ENCODE peak calls at places on chromosomes 5 and 9, in ten cellular contexts. E, O, V, A, S, N, Y, P, D and K are unnamed samples. For H3K4me1, the result is how much of the 10 kb centered on the place peaks cover.

GRCh38 chr5:176381979-176382378 is 6.4 kb downstream of the NOP16 start:
- DNase-seq in V (no peak), P (no peak), S (no peak), Y (no peak), A (no peak), E (no peak), O (no peak), N (no peak), D (no peak), K (no peak)

GRCh38 chr5:35009059-35009458 is 38.7 kb downstream of the AGXT2 start:
- DNase-seq in O (no peak), N (no peak), S (no peak), A (no peak), P (peak), E (no peak), V (no peak), D (no peak), Y (no peak), K (no peak)

GRCh38 chr5:109688647-109688998 is 1.1 kb upstream of the MAN2A1 start:
- DNase-seq in Y (no peak), N (peak), V (no peak), O (no peak), D (peak), S (no peak), P (no peak), A (no peak), E (no peak), K (no peak)

GRCh38 chr5:136730426-136730825 is 365.1 kb upstream of the TRPC7 start:
- DNase-seq in S (no peak), A (no peak), E (no peak), V (no peak), O (no peak), P (no peak), D (no peak), Y (no peak), N (no peak), K (no peak)

GRCh38 chr9:136995370-136995769 is 998 bp downstream of the CLIC3 start:
- DNase-seq in Y (no peak), N (peak), P (no peak), S (no peak), A (no peak), V (no peak), O (no peak), E (no peak), D (no peak), K (no peak)

GRCh38 chr9:135214706-135215105 is 127.2 kb downstream of the OLFM1 start:
- DNase-seq in V (no peak), Y (no peak), N (no peak), P (no peak), S (no peak), O (peak), A (no peak), E (no peak), D (no peak), K (no peak)

GRCh38 chr5:1550287-1551076 is 26.7 kb upstream of the LPCAT1 start:
- DNase-seq in A (no peak), D (peak), V (no peak), E (no peak), Y (no peak), S (no peak), P (no peak), N (no peak), O (peak), K (peak)

GRCh38 chr9:18791074-18791473 is 241.9 kb downstream of the SAXO1 start:
- DNase-seq in V (peak), S (peak), Y (no peak), A (no peak), O (no peak), P (peak), E (no peak), N (no peak), D (no peak), K (no peak)

GRCh38 chr5:20248102-20248501 is 260.1 kb upstream of the CDH18 start:
- DNase-seq in N (no peak), V (no peak), P (no peak), O (no peak), D (no peak), E (no peak), Y (no peak), A (no peak), S (no peak), K (no peak)

GRCh38 chr5:55220433-55221185 is 6.5 kb downstream of the MCIDAS start:
- DNase-seq in A (peak), P (peak), O (peak), N (peak), D (peak), V (peak), Y (no peak), S (no peak), E (no peak), K (no peak)

GRCh38 chr5:146588806-146589355 is 72.9 kb upstream of the GPR151 start:
- DNase-seq in Y (no peak), E (no peak), P (no peak), V (no peak), D (no peak), O (no peak), A (no peak), N (no peak), S (no peak), K (no peak)

GRCh38 chr5:151005187-151005974 is 15.0 kb upstream of the GPX3 start:
- DNase-seq in D (no peak), N (no peak), Y (no peak), A (peak), E (no peak), O (no peak), P (peak), S (no peak), V (peak), K (peak)

DNA sequence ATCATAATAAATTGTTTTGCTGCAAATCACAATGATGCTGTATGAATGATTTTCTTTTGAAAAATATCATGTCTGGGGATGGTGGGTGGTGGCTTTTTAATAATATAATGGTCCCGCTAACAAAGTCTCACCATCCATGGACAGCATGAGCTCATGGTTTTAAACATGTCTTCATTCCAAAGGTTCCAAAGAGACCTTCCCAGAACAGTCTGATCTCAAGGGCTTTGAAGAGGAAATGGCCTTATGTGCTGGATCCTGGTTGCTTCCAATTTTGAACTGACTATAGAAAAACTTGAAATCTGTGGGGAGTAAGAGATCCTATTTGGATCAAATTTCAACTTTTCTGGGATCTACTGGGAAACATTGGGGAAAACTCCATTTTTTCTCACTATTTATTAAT is 121.8 kb downstream of the ADAMTS12 start:
- DNase-seq in S (no peak), E (no peak), N (no peak), Y (no peak), D (no peak), O (no peak), P (no peak), V (no peak), A (no peak), K (no peak)
- H3K4me1 ChIP-seq in S (under half), E (under half), N (under half), Y (under half), D (under half), O (under half), P (under half), V (under half), A (under half), K (under half)

DNA sequence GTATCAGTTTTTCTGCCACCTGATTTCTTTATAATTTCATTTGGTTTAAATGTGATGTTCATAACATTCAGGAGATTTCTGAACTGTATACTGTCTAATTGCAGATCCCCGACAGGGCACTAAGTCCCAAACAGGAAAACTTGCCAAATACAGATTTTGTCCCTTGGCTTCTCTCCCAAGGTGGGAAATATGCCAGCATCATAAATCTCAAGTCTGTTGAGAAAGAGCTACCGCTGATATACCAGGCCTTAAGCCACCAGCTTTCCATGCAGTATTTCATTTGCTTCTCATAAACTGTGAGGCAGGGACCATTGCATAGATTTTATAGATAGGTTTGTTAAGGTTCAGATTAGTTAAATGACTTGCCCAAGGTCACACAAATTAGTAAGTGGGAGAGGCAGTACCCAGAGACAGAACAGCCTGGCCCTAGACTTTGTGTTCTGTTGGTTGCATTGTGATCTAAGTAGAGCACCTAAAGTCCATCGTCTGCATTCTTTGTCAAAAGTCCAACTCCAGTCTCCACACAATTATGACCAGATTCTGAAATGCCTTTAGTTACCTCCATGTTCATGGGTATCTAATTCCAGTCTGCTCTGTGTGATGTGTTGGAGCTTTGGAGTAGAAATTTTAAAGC is 16.2 kb downstream of the GPR21 start:
- DNase-seq in N (peak), V (no peak), O (no peak), A (no peak), D (peak), P (no peak), Y (no peak), S (no peak), E (no peak), K (no peak)
- H3K4me1 ChIP-seq in N (under half), V (under half), O (under half), A (under half), D (under half), P (under half), Y (half or more), S (under half), E (under half), K (under half)

DNA sequence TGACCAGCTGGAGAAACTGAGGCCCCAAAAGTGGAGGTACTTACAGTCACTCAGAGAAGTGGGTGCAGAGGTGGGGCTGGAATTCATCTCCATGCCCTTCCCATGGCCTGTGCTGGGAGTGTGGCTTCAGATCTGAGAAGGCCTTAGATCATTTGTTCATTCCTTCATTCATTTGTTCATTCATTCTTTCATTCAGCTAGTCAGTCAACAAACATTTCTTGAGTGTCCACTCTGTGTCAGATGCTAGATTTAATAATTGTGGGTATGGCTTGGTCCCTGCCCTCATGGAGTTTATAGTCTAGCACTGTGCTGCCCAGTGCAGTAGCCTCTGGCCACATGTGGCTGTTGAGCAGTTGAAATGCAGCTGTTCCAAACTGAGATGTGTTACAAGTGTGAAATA is 19.0 kb upstream of the CRB2 start:
- DNase-seq in O (no peak), V (no peak), P (no peak), Y (no peak), S (no peak), N (no peak), D (no peak), A (no peak), E (no peak), K (no peak)
- H3K4me1 ChIP-seq in O (under half), V (under half), P (under half), Y (under half), S (under half), N (under half), D (under half), A (under half), E (under half), K (under half)

GRCh38 chr9:128913995-128914772 is 6.6 kb upstream of the PHYHD1 start:
- DNase-seq in A (no peak), E (no peak), N (no peak), S (no peak), D (no peak), Y (no peak), O (no peak), P (no peak), V (no peak), K (no peak)
- H3K4me1 ChIP-seq in A (half or more), E (half or more), N (under half), S (half or more), D (under half), Y (half or more), O (half or more), P (under half), V (under half), K (under half)

GRCh38 chr5:135392256-135392655 is 6.8 kb downstream of the MACROH2A1 start:
- DNase-seq in A (no peak), S (no peak), V (no peak), O (no peak), Y (no peak), P (no peak), N (no peak), E (no peak), D (no peak), K (no peak)
- H3K4me1 ChIP-seq in A (half or more), S (under half), V (half or more), O (half or more), Y (under half), P (under half), N (under half), E (half or more), D (under half), K (half or more)